ENCODE peak calls at places on chromosomes 13 and 19, in ten cellular contexts. One of them, this sample, is unnamed.

GRCh38 chr13:97798171-97798821 is 155.2 kb upstream of the IPO5 start:
- DNase-seq in CD4-positive, alpha-beta T cell: no peak
- DNase-seq in cardiac fibroblast: no peak
- DNase-seq in D721Med: no peak
- DNase-seq in HepG2: no peak
- DNase-seq in fibroblast of the aortic adventitia: no peak
- DNase-seq in HFFc6: no peak
- DNase-seq in CD8-positive, alpha-beta T cell: no peak
- DNase-seq in astrocyte of the cerebellum: no peak
- DNase-seq in Caco-2: no peak
- DNase-seq in this sample: no peak

GRCh38 chr13:111080642-111081041 is 34.5 kb upstream of the ARHGEF7 start:
- DNase-seq in CD4-positive, alpha-beta T cell: no peak
- DNase-seq in cardiac fibroblast: no peak
- DNase-seq in D721Med: no peak
- DNase-seq in HepG2: no peak
- DNase-seq in fibroblast of the aortic adventitia: no peak
- DNase-seq in HFFc6: no peak
- DNase-seq in CD8-positive, alpha-beta T cell: no peak
- DNase-seq in astrocyte of the cerebellum: no peak
- DNase-seq in Caco-2: no peak
- DNase-seq in this sample: no peak

GRCh38 chr13:75762066-75762937 is 126.2 kb downstream of the LMO7 start:
- DNase-seq in CD4-positive, alpha-beta T cell: peak
- DNase-seq in cardiac fibroblast: no peak
- DNase-seq in D721Med: no peak
- DNase-seq in HepG2: peak
- DNase-seq in fibroblast of the aortic adventitia: peak
- DNase-seq in HFFc6: no peak
- DNase-seq in CD8-positive, alpha-beta T cell: peak
- DNase-seq in astrocyte of the cerebellum: no peak
- DNase-seq in Caco-2: peak
- DNase-seq in this sample: no peak

GRCh38 chr13:109940637-109941036 is 154.3 kb upstream of the IRS2 start:
- DNase-seq in CD4-positive, alpha-beta T cell: no peak
- DNase-seq in cardiac fibroblast: no peak
- DNase-seq in D721Med: no peak
- DNase-seq in HepG2: no peak
- DNase-seq in fibroblast of the aortic adventitia: no peak
- DNase-seq in HFFc6: no peak
- DNase-seq in CD8-positive, alpha-beta T cell: no peak
- DNase-seq in astrocyte of the cerebellum: no peak
- DNase-seq in Caco-2: no peak
- DNase-seq in this sample: no peak

GRCh38 chr19:2540251-2540645 is 64.3 kb downstream of the GADD45B start:
- DNase-seq in CD4-positive, alpha-beta T cell: no peak
- DNase-seq in cardiac fibroblast: no peak
- DNase-seq in D721Med: no peak
- DNase-seq in HepG2: no peak
- DNase-seq in fibroblast of the aortic adventitia: no peak
- DNase-seq in HFFc6: no peak
- DNase-seq in CD8-positive, alpha-beta T cell: no peak
- DNase-seq in astrocyte of the cerebellum: no peak
- DNase-seq in Caco-2: no peak
- DNase-seq in this sample: no peak

GRCh38 chr19:50506700-50507099 is 4.3 kb downstream of the JOSD2 start:
- DNase-seq in CD4-positive, alpha-beta T cell: no peak
- DNase-seq in cardiac fibroblast: no peak
- DNase-seq in D721Med: no peak
- DNase-seq in HepG2: no peak
- DNase-seq in fibroblast of the aortic adventitia: no peak
- DNase-seq in HFFc6: no peak
- DNase-seq in CD8-positive, alpha-beta T cell: no peak
- DNase-seq in astrocyte of the cerebellum: no peak
- DNase-seq in Caco-2: no peak
- DNase-seq in this sample: no peak

GRCh38 chr19:33273881-33274662 is 28.3 kb downstream of the CEBPA start:
- DNase-seq in CD4-positive, alpha-beta T cell: no peak
- DNase-seq in cardiac fibroblast: peak
- DNase-seq in D721Med: no peak
- DNase-seq in HepG2: peak
- DNase-seq in fibroblast of the aortic adventitia: peak
- DNase-seq in HFFc6: peak
- DNase-seq in CD8-positive, alpha-beta T cell: no peak
- DNase-seq in astrocyte of the cerebellum: no peak
- DNase-seq in Caco-2: peak
- DNase-seq in this sample: no peak

GRCh38 chr13:111661052-111661451 is 340.6 kb downstream of the TEX29 start:
- DNase-seq in CD4-positive, alpha-beta T cell: no peak
- DNase-seq in cardiac fibroblast: no peak
- DNase-seq in D721Med: no peak
- DNase-seq in HepG2: no peak
- DNase-seq in fibroblast of the aortic adventitia: no peak
- DNase-seq in HFFc6: no peak
- DNase-seq in CD8-positive, alpha-beta T cell: no peak
- DNase-seq in astrocyte of the cerebellum: no peak
- DNase-seq in Caco-2: no peak
- DNase-seq in this sample: no peak

GRCh38 chr13:90154311-90154960 is 1193.1 kb upstream of the MIR17HG start:
- DNase-seq in CD4-positive, alpha-beta T cell: no peak
- DNase-seq in cardiac fibroblast: no peak
- DNase-seq in D721Med: no peak
- DNase-seq in HepG2: no peak
- DNase-seq in fibroblast of the aortic adventitia: no peak
- DNase-seq in HFFc6: no peak
- DNase-seq in CD8-positive, alpha-beta T cell: no peak
- DNase-seq in astrocyte of the cerebellum: no peak
- DNase-seq in Caco-2: no peak
- DNase-seq in this sample: no peak

GRCh38 chr13:30905932-30906383 is at the start of gene MEDAG:
- DNase-seq in CD4-positive, alpha-beta T cell: no peak
- DNase-seq in cardiac fibroblast: peak
- DNase-seq in D721Med: no peak
- DNase-seq in HepG2: no peak
- DNase-seq in fibroblast of the aortic adventitia: peak
- DNase-seq in HFFc6: no peak
- DNase-seq in CD8-positive, alpha-beta T cell: no peak
- DNase-seq in astrocyte of the cerebellum: peak
- DNase-seq in Caco-2: no peak
- DNase-seq in this sample: no peak

GRCh38 chr13:49814551-49815270 is 22.2 kb upstream of the KPNA3 start:
- DNase-seq in CD4-positive, alpha-beta T cell: no peak
- DNase-seq in cardiac fibroblast: peak
- DNase-seq in D721Med: no peak
- DNase-seq in HepG2: peak
- DNase-seq in fibroblast of the aortic adventitia: no peak
- DNase-seq in HFFc6: no peak
- DNase-seq in CD8-positive, alpha-beta T cell: no peak
- DNase-seq in astrocyte of the cerebellum: no peak
- DNase-seq in Caco-2: no peak
- DNase-seq in this sample: no peak

GRCh38 chr13:27728271-27728670 is 64.0 kb upstream of the GSX1 start:
- DNase-seq in CD4-positive, alpha-beta T cell: no peak
- DNase-seq in cardiac fibroblast: peak
- DNase-seq in D721Med: no peak
- DNase-seq in HepG2: no peak
- DNase-seq in fibroblast of the aortic adventitia: no peak
- DNase-seq in HFFc6: peak
- DNase-seq in CD8-positive, alpha-beta T cell: no peak
- DNase-seq in astrocyte of the cerebellum: no peak
- DNase-seq in Caco-2: peak
- DNase-seq in this sample: peak

GRCh38 chr19:38234615-38235014 is 10.6 kb upstream of the DPF1 start:
- DNase-seq in CD4-positive, alpha-beta T cell: no peak
- DNase-seq in cardiac fibroblast: no peak
- DNase-seq in D721Med: no peak
- DNase-seq in HepG2: no peak
- DNase-seq in fibroblast of the aortic adventitia: no peak
- DNase-seq in HFFc6: no peak
- DNase-seq in CD8-positive, alpha-beta T cell: no peak
- DNase-seq in astrocyte of the cerebellum: no peak
- DNase-seq in Caco-2: no peak
- DNase-seq in this sample: no peak

GRCh38 chr13:90445179-90445578 is 902.3 kb upstream of the MIR17HG start:
- DNase-seq in CD4-positive, alpha-beta T cell: no peak
- DNase-seq in cardiac fibroblast: peak
- DNase-seq in D721Med: no peak
- DNase-seq in HepG2: no peak
- DNase-seq in fibroblast of the aortic adventitia: peak
- DNase-seq in HFFc6: peak
- DNase-seq in CD8-positive, alpha-beta T cell: no peak
- DNase-seq in astrocyte of the cerebellum: peak
- DNase-seq in Caco-2: peak
- DNase-seq in this sample: no peak

GRCh38 chr13:59950201-59950730 is 213.5 kb downstream of the DIAPH3 start:
- DNase-seq in CD4-positive, alpha-beta T cell: no peak
- DNase-seq in cardiac fibroblast: peak
- DNase-seq in D721Med: no peak
- DNase-seq in HepG2: no peak
- DNase-seq in fibroblast of the aortic adventitia: no peak
- DNase-seq in HFFc6: no peak
- DNase-seq in CD8-positive, alpha-beta T cell: no peak
- DNase-seq in astrocyte of the cerebellum: no peak
- DNase-seq in Caco-2: no peak
- DNase-seq in this sample: no peak

DNA sequence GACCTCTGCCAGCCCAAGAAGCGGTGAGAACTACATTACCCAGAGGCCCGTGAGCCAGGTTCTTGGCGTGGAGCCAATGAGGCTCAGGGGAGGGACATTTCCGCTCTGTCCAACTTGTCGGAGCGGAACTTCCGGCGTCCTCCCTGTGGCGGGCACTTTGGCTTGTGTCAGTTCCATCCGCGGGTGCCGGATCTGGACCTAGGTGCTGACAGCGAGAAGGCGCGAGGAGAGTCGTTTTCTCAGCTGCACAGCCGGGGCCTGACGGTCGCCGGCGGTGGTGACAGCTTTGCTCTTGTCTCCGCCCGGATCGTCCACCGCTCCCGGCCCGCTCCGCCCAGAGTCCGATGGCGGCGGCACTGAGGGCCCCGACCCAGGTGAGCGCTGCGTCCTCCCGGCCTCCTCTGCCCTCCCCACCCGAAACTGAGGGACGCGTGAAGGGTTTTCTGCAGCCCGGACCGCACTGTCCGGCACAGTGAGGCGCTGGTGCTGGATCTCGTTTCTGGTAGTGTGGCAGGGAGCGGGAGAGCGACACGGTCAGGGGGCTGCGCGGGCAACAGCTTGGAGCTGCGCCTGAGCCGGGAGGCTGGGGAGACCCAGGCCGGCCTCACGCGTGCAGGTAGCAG is at the start of gene ZNF530:
- DNase-seq in CD4-positive, alpha-beta T cell: peak
- DNase-seq in cardiac fibroblast: peak
- DNase-seq in D721Med: peak
- DNase-seq in HepG2: peak
- DNase-seq in fibroblast of the aortic adventitia: peak
- DNase-seq in HFFc6: peak
- DNase-seq in CD8-positive, alpha-beta T cell: peak
- DNase-seq in astrocyte of the cerebellum: peak
- DNase-seq in Caco-2: peak
- DNase-seq in this sample: peak
- TF ChIP-seq CTCF in CD4-positive, alpha-beta T cell: no peak
- TF ChIP-seq CTCF in cardiac fibroblast: no peak
- TF ChIP-seq CTCF in D721Med: no peak
- TF ChIP-seq CTCF in HepG2: peak
- TF ChIP-seq CTCF in fibroblast of the aortic adventitia: no peak
- TF ChIP-seq CTCF in HFFc6: no peak
- TF ChIP-seq CTCF in CD8-positive, alpha-beta T cell: no peak
- TF ChIP-seq CTCF in astrocyte of the cerebellum: no peak
- TF ChIP-seq CTCF in Caco-2: peak
- TF ChIP-seq CTCF in this sample: no peak

GRCh38 chr13:35947315-35947714 is 183.9 kb downstream of the DCLK1 start:
- DNase-seq in CD4-positive, alpha-beta T cell: no peak
- DNase-seq in cardiac fibroblast: no peak
- DNase-seq in D721Med: no peak
- DNase-seq in HepG2: no peak
- DNase-seq in fibroblast of the aortic adventitia: no peak
- DNase-seq in HFFc6: no peak
- DNase-seq in CD8-positive, alpha-beta T cell: no peak
- DNase-seq in astrocyte of the cerebellum: no peak
- DNase-seq in Caco-2: no peak
- DNase-seq in this sample: no peak
- TF ChIP-seq CTCF in CD4-positive, alpha-beta T cell: no peak
- TF ChIP-seq CTCF in cardiac fibroblast: no peak
- TF ChIP-seq CTCF in D721Med: no peak
- TF ChIP-seq CTCF in HepG2: no peak
- TF ChIP-seq CTCF in fibroblast of the aortic adventitia: no peak
- TF ChIP-seq CTCF in HFFc6: no peak
- TF ChIP-seq CTCF in CD8-positive, alpha-beta T cell: no peak
- TF ChIP-seq CTCF in astrocyte of the cerebellum: no peak
- TF ChIP-seq CTCF in Caco-2: no peak
- TF ChIP-seq CTCF in this sample: no peak

DNA sequence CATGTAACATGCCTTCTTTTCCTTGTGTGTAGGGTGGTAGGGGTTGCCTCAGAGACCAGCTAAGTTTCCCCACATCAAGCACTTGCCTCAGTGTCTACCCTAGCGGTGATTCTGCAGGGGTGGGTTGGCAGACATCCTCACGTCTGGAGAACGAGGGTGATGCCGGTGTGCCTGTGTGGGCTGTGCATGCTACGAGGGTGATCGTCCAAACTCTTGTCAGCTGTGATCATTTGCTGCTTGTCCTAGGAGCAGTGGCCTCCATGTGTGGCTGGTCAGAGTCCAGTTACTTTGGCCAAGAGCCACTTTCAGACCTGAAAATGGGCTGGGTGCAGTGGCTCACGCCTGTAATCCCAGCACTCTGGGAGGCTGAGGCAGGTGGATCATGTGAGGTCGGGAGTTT is 5.1 kb downstream of the GPI start:
- DNase-seq in CD4-positive, alpha-beta T cell: no peak
- DNase-seq in cardiac fibroblast: no peak
- DNase-seq in D721Med: no peak
- DNase-seq in HepG2: no peak
- DNase-seq in fibroblast of the aortic adventitia: no peak
- DNase-seq in HFFc6: no peak
- DNase-seq in CD8-positive, alpha-beta T cell: no peak
- DNase-seq in astrocyte of the cerebellum: no peak
- DNase-seq in Caco-2: no peak
- DNase-seq in this sample: no peak
- TF ChIP-seq CTCF in CD4-positive, alpha-beta T cell: no peak
- TF ChIP-seq CTCF in cardiac fibroblast: no peak
- TF ChIP-seq CTCF in D721Med: no peak
- TF ChIP-seq CTCF in HepG2: no peak
- TF ChIP-seq CTCF in fibroblast of the aortic adventitia: no peak
- TF ChIP-seq CTCF in HFFc6: no peak
- TF ChIP-seq CTCF in CD8-positive, alpha-beta T cell: no peak
- TF ChIP-seq CTCF in astrocyte of the cerebellum: no peak
- TF ChIP-seq CTCF in Caco-2: no peak
- TF ChIP-seq CTCF in this sample: no peak

DNA sequence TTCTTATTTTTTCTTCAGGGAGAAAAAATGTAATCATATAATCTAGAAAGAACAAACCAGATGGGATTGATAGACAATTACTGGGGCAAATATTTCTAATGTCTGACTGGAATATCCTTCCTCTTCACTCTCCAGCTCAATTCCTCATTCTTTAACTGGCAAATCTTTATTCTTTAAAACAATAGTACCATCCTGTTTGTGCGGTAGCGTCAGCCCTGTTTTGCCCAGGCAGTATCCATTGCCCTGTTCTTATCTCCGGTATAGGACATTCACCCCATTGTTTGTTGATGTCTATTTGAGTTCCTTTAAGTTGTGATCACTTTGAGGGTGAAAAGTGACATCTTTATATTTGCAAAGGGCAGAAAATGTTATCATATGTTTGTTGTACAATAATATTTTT is 185.4 kb downstream of the POSTN start:
- DNase-seq in CD4-positive, alpha-beta T cell: no peak
- DNase-seq in cardiac fibroblast: no peak
- DNase-seq in D721Med: no peak
- DNase-seq in HepG2: no peak
- DNase-seq in fibroblast of the aortic adventitia: no peak
- DNase-seq in HFFc6: no peak
- DNase-seq in CD8-positive, alpha-beta T cell: no peak
- DNase-seq in astrocyte of the cerebellum: no peak
- DNase-seq in Caco-2: no peak
- DNase-seq in this sample: no peak
- TF ChIP-seq CTCF in CD4-positive, alpha-beta T cell: no peak
- TF ChIP-seq CTCF in cardiac fibroblast: no peak
- TF ChIP-seq CTCF in D721Med: no peak
- TF ChIP-seq CTCF in HepG2: no peak
- TF ChIP-seq CTCF in fibroblast of the aortic adventitia: no peak
- TF ChIP-seq CTCF in HFFc6: no peak
- TF ChIP-seq CTCF in CD8-positive, alpha-beta T cell: no peak
- TF ChIP-seq CTCF in astrocyte of the cerebellum: no peak
- TF ChIP-seq CTCF in Caco-2: no peak
- TF ChIP-seq CTCF in this sample: no peak